ENCODE peak calls at places on chromosomes 12 and 14, in four cellular contexts. One of them, this sample, is unnamed.
A peak's percentile ranks its signal among the peaks of the same experiment; 100 is the strongest.

GRCh38 chr14:51703787-51704186 is 52.1 kb downstream of the FRMD6 start:
- DNase-seq in B cell: no peak
- DNase-seq in left lung: no peak
- DNase-seq in GM20000: no peak
- DNase-seq in this sample: no peak

GRCh38 chr12:10320643-10321042 is 13.0 kb downstream of the KLRD1 start:
- DNase-seq in B cell: no peak
- DNase-seq in left lung: no peak
- DNase-seq in GM20000: peak; percentile 15
- DNase-seq in this sample: no peak

GRCh38 chr12:95601626-95602025 is 50.4 kb upstream of the USP44 start:
- DNase-seq in B cell: no peak
- DNase-seq in left lung: no peak
- DNase-seq in GM20000: no peak
- DNase-seq in this sample: no peak

GRCh38 chr14:33184587-33184986 is 245.9 kb downstream of the NPAS3 start:
- DNase-seq in B cell: no peak
- DNase-seq in left lung: no peak
- DNase-seq in GM20000: no peak
- DNase-seq in this sample: no peak

GRCh38 chr14:38207830-38208815 is at the start of gene SSTR1:
- DNase-seq in B cell: no peak
- DNase-seq in left lung: peak; percentile 74
- DNase-seq in GM20000: no peak
- DNase-seq in this sample: no peak

GRCh38 chr14:105913861-105914260 is 387.5 kb downstream of the TMEM121 start:
- DNase-seq in B cell: no peak
- DNase-seq in left lung: peak; percentile 58
- DNase-seq in GM20000: no peak
- DNase-seq in this sample: no peak

GRCh38 chr14:28661171-28661772 is 105.3 kb upstream of the FOXG1 start:
- DNase-seq in B cell: no peak
- DNase-seq in left lung: no peak
- DNase-seq in GM20000: no peak
- DNase-seq in this sample: no peak

GRCh38 chr12:103854372-103854973 is 13.4 kb upstream of the NT5DC3 start:
- DNase-seq in B cell: no peak
- DNase-seq in left lung: no peak
- DNase-seq in GM20000: no peak
- DNase-seq in this sample: no peak

GRCh38 chr12:113727651-113728061 is 238.5 kb downstream of the RBM19 start:
- DNase-seq in B cell: no peak
- DNase-seq in left lung: no peak
- DNase-seq in GM20000: no peak
- DNase-seq in this sample: no peak

GRCh38 chr12:10719482-10719881 is 3.6 kb downstream of the YBX3 start:
- DNase-seq in B cell: no peak
- DNase-seq in left lung: no peak
- DNase-seq in GM20000: no peak
- DNase-seq in this sample: no peak

GRCh38 chr12:114673169-114673833 is 10.7 kb downstream of the TBX3 start:
- DNase-seq in B cell: no peak
- DNase-seq in left lung: no peak
- DNase-seq in GM20000: no peak
- DNase-seq in this sample: no peak

GRCh38 chr14:100592461-100592871 is 5.2 kb upstream of the BEGAIN start:
- DNase-seq in B cell: no peak
- DNase-seq in left lung: peak; percentile 67
- DNase-seq in GM20000: no peak
- DNase-seq in this sample: no peak

GRCh38 chr12:6341439-6342139 is at the start of gene TNFRSF1A:
- DNase-seq in B cell: no peak
- DNase-seq in left lung: peak; percentile 84
- DNase-seq in GM20000: peak; percentile 64
- DNase-seq in this sample: peak; percentile 64

GRCh38 chr14:58808828-58809227 is 171.1 kb downstream of the DACT1 start:
- DNase-seq in B cell: no peak
- DNase-seq in left lung: no peak
- DNase-seq in GM20000: no peak
- DNase-seq in this sample: no peak

GRCh38 chr14:22555573-22556011 is 33.4 kb downstream of the DAD1 start:
- DNase-seq in B cell: peak; percentile 58
- DNase-seq in left lung: no peak
- DNase-seq in GM20000: no peak
- DNase-seq in this sample: no peak

GRCh38 chr14:104200591-104200990 is 62.2 kb downstream of the KIF26A start:
- DNase-seq in B cell: no peak
- DNase-seq in left lung: peak; percentile 63
- DNase-seq in GM20000: no peak
- DNase-seq in this sample: no peak

GRCh38 chr12:6267007-6267721 is 43.3 kb upstream of the PLEKHG6 start:
- DNase-seq in B cell: no peak
- DNase-seq in left lung: no peak
- DNase-seq in GM20000: no peak
- DNase-seq in this sample: peak; percentile 45

GRCh38 chr14:68599896-68600620 is 192.8 kb downstream of the ZFP36L1 start:
- DNase-seq in B cell: no peak
- DNase-seq in left lung: no peak
- DNase-seq in GM20000: no peak
- DNase-seq in this sample: no peak

GRCh38 chr12:82407481-82407880 is 49.2 kb downstream of the METTL25 start:
- DNase-seq in B cell: no peak
- DNase-seq in left lung: no peak
- DNase-seq in GM20000: no peak
- DNase-seq in this sample: no peak